ENCODE peak calls at places on chromosomes 16 and 17, in six cellular contexts. M is H9, E is glutamatergic neuron, O is GM13977, R is GM13976, C is lung. J is an unnamed sample.

GRCh38 chr17:39963826-39964225 is 1.0 kb downstream of the GSDMA start:
- DNase-seq in M (no peak), E (no peak), O (no peak), R (no peak), C (no peak), J (peak; percentile 41)

GRCh38 chr17:73481672-73482071 is 162.6 kb downstream of the SDK2 start:
- DNase-seq in M (no peak), E (no peak), O (no peak), R (no peak), C (no peak), J (no peak)

GRCh38 chr16:4733747-4734062 is 366 bp downstream of the ANKS3 start:
- DNase-seq in M (no peak), E (peak; percentile 53), O (no peak), R (no peak), C (no peak), J (peak; percentile 57)

GRCh38 chr17:63740464-63741181 is 976 bp downstream of the STRADA start:
- DNase-seq in M (no peak), E (no peak), O (peak; percentile 15), R (peak; percentile 19), C (no peak), J (no peak)

GRCh38 chr17:65079489-65079900 is 23.0 kb upstream of the GNA13 start:
- DNase-seq in M (peak; percentile 68), E (no peak), O (no peak), R (no peak), C (no peak), J (no peak)

GRCh38 chr17:59378621-59379194 is 47.3 kb downstream of the YPEL2 start:
- DNase-seq in M (no peak), E (no peak), O (no peak), R (no peak), C (no peak), J (no peak)

GRCh38 chr17:35750526-35751395 is 2.3 kb downstream of the GAS2L2 start:
- DNase-seq in M (no peak), E (no peak), O (no peak), R (no peak), C (no peak), J (no peak)

GRCh38 chr17:78458091-78458490 is 79.6 kb downstream of the PGS1 start:
- DNase-seq in M (no peak), E (no peak), O (no peak), R (no peak), C (no peak), J (no peak)

GRCh38 chr16:81752225-81752875 is 26.7 kb upstream of the PLCG2 start:
- DNase-seq in M (no peak), E (no peak), O (peak; percentile 76), R (peak; percentile 86), C (peak; percentile 71), J (no peak)

GRCh38 chr16:31286421-31287032 is 26.8 kb downstream of the ITGAM start:
- DNase-seq in M (no peak), E (no peak), O (no peak), R (no peak), C (no peak), J (no peak)

GRCh38 chr17:63828936-63829335 is 1.5 kb upstream of the FTSJ3 start:
- DNase-seq in M (no peak), E (no peak), O (no peak), R (no peak), C (no peak), J (no peak)

GRCh38 chr16:56894331-56894917 is 29.4 kb downstream of the SLC12A3 start:
- DNase-seq in M (no peak), E (no peak), O (no peak), R (no peak), C (no peak), J (no peak)

GRCh38 chr17:55264273-55264639 is 504 bp upstream of the HLF start:
- DNase-seq in M (no peak), E (no peak), O (peak; percentile 15), R (no peak), C (no peak), J (no peak)

GRCh38 chr17:7435676-7436555 is 681 bp downstream of the TMEM102 start:
- DNase-seq in M (peak; percentile 91), E (peak; percentile 53), O (no peak), R (peak; percentile 66), C (peak; percentile 49), J (peak; percentile 78)

GRCh38 chr16:81624718-81625543 is 154.2 kb upstream of the PLCG2 start:
- DNase-seq in M (no peak), E (no peak), O (no peak), R (no peak), C (no peak), J (no peak)

GRCh38 chr16:24098896-24099295 is 157.2 kb upstream of the CACNG3 start:
- DNase-seq in M (no peak), E (no peak), O (no peak), R (no peak), C (no peak), J (no peak)

DNA sequence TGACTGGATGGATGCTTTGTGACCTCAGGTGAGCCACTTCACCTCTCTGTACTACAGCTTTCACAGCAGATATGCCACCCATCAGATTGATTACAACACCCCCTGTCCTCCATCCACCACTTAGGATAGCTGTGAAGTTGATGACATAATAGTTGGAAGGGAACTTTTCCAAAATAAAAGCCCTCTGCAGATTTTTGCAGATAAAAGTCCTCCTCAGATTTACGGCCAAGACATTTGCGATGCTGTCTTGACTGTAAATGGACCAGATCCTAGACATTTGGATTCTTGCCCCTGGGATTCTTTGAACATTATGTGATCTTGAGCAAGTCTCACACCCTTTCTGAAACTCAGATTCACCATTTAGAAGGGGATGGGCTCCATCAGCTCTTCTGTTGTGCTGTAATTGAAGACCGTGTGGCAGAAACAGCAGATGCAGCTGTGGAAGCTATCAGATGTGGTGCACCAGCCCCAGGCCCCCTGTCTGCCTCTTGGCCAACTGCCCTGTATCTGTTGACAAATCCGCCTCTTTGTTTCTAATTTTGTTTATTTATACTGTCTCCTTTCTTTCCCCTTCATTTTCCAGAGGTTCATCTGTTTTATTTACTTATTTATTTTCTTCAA is 153.9 kb upstream of the CACNG3 start:
- DNase-seq in M (no peak), E (peak; percentile 32), O (no peak), R (no peak), C (no peak), J (no peak)
- TF ChIP-seq CTCF in M (peak; percentile 38), E (peak; percentile 9), O (no peak), R (no peak), C (no peak), J (no peak)

DNA sequence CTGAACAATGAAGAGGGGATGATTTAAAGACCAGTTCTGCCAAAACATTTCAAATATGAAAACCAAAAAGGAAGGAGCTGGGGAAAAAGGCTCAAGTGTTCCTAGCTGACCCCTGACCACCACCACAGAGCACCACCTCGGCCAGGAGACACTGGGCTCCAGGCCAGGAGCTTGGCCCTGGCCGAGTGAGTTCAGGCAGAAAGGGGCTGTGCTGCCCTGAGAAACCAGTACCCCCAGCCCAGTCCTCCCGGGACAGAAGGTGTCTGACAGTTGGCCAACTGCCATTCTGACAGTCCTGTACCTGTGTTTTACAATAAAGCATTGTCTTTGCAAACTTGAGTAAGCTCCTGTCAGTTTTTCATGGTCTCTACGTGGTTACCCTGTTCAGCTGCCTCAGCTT is 98.2 kb downstream of the VPS53 start:
- DNase-seq in M (no peak), E (no peak), O (no peak), R (no peak), C (no peak), J (no peak)
- TF ChIP-seq CTCF in M (no peak), E (no peak), O (no peak), R (no peak), C (no peak), J (no peak)

DNA sequence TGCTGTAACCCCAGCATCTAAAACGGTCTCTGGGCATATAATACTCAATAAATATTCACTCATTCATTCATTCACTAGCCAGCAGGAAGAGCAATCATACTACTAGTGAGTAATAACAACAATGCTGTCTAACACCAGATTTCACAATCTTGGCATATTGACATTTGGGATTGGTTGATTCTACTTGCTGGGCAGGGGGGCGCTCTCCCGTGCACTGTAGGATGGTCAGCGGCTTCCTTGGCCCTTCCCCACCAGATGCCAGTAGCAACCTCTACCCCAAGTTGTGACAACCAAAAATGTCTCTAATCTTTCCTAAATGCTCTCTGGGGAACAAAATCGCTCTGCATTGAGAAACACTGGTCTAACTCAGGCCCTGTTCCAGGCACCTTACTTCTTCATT is 20.7 kb downstream of the WFDC1 start:
- DNase-seq in M (no peak), E (no peak), O (no peak), R (no peak), C (no peak), J (no peak)
- TF ChIP-seq CTCF in M (no peak), E (no peak), O (no peak), R (no peak), C (no peak), J (no peak)

DNA sequence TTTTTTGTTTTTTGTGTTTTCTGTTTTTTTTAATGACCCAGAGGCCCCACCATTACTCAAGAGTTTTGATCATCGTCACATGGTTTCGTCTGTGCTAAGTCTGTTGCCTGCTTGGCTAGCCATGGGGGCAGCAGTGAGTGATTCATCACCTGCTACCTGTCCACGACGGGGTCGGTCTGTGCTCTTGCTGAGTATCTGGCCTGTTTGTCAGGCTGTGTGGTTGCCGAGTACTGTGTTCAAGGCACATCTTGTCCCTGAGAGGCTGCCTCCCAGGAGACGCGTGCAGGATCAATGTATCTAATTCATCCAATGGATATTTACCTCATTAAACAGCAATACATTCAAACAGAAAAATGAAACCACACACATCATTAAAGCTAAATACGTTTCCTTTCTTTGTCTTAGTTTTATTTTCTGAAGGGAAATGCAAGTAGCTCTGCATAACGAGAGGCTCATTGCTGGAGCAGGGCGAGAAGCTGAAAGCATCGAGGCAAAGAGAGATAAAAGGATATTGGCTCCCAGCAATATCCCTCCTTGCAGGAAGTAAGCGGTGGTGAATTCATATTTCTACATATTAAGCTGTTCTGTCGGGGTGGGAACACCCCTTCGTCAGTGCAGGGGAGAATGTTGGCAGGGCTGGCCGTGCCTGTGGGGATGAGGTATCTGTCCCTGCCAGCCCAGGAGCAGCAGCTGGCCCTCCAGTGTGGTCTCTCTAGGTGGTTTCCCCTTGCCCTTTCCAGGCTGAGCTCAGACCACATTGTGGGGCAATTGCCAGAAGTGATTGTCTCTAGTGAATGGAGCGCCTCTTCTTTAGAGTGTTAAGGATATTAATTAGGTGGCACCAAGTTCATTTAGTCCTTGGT is 166.2 kb upstream of the ASIC2 start:
- DNase-seq in M (peak; percentile 63), E (no peak), O (peak; percentile 13), R (no peak), C (no peak), J (no peak)
- TF ChIP-seq CTCF in M (peak; percentile 30), E (no peak), O (no peak), R (no peak), C (no peak), J (no peak)

DNA sequence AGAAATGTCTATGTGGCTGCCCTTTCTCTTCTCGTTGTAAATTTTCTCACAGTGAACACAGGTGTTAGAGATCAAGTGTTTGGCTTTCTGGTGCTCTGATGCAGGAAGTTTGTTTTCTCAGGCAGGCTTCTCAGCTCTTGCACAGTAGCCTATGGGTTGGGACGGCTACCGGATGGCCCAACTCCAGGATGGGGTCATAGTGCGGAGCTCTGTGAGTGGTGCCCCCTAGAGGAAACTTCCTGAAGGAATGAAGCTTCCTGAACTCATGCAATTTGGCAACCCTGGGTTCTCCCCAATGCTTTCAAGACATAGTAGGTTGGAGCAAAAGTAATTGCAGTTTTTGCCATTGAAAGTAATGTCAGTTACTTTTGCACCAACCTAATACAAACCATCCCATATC is 407.5 kb upstream of the HSBP1 start:
- DNase-seq in M (peak; percentile 71), E (no peak), O (no peak), R (no peak), C (peak; percentile 31), J (no peak)
- TF ChIP-seq CTCF in M (peak; percentile 73), E (no peak), O (no peak), R (no peak), C (no peak), J (no peak)